ENCODE peak calls at places on chromosome 18, in four cellular contexts. Q, T, D and C are unnamed samples.

GRCh38 chr18:21191596-21192307 is 50.3 kb upstream of the GREB1L start:
- DNase-seq in T (peak; percentile 27), D (peak; percentile 11), Q (no peak), C (no peak)

GRCh38 chr18:39462436-39462835 is 1896.8 kb upstream of the CELF4 start:
- DNase-seq in D (no peak), Q (no peak), T (no peak), C (no peak)

GRCh38 chr18:74897971-74898657 is 300.4 kb downstream of the ZNF407 start:
- DNase-seq in D (peak; percentile 15), T (peak; percentile 31), Q (no peak), C (no peak)

GRCh38 chr18:76620326-76620813 is 125.3 kb upstream of the ZNF516 start:
- DNase-seq in T (peak; percentile 37), D (no peak), Q (peak; percentile 83), C (peak; percentile 71)

GRCh38 chr18:55844373-55844772 is 256.4 kb upstream of the TCF4 start:
- DNase-seq in D (no peak), Q (no peak), T (no peak), C (no peak)

GRCh38 chr18:41464278-41464677 is 490.8 kb upstream of the PIK3C3 start:
- DNase-seq in D (no peak), Q (no peak), T (no peak), C (no peak)

GRCh38 chr18:3264362-3264761 is 2.4 kb downstream of the MYL12B start:
- DNase-seq in D (no peak), Q (no peak), T (no peak), C (no peak)

GRCh38 chr18:55833543-55833942 is 245.6 kb upstream of the TCF4 start:
- DNase-seq in T (peak; percentile 92), D (peak; percentile 93), Q (no peak), C (no peak)

GRCh38 chr18:79200546-79201268 is 131.5 kb downstream of the ATP9B start:
- DNase-seq in Q (peak; percentile 43), D (no peak), T (no peak), C (no peak)

GRCh38 chr18:68478246-68478645 is 236.7 kb downstream of the TMX3 start:
- DNase-seq in Q (no peak), T (no peak), D (no peak), C (no peak)

GRCh38 chr18:55384551-55385275 is 203.3 kb downstream of the TCF4 start:
- DNase-seq in D (no peak), Q (peak; percentile 44), T (no peak), C (peak; percentile 19)

GRCh38 chr18:7601249-7601620 is 34.1 kb downstream of the PTPRM start:
- DNase-seq in T (no peak), Q (no peak), D (peak; percentile 84), C (no peak)

GRCh38 chr18:24878289-24878688 is 417.9 kb downstream of the HRH4 start:
- DNase-seq in T (peak; percentile 37), D (peak; percentile 49), Q (peak; percentile 16), C (no peak)

GRCh38 chr18:28359177-28359576 is 182.2 kb upstream of the CDH2 start:
- DNase-seq in D (no peak), Q (no peak), T (no peak), C (no peak)

GRCh38 chr18:74242451-74243096 is 49.2 kb downstream of the CYB5A start:
- DNase-seq in T (no peak), Q (no peak), D (no peak), C (no peak)

GRCh38 chr18:78904179-78904531 is 75.5 kb upstream of the SALL3 start:
- DNase-seq in T (no peak), D (no peak), Q (no peak), C (no peak)

GRCh38 chr18:37409870-37410269 is 155.7 kb downstream of the CELF4 start:
- DNase-seq in D (no peak), T (no peak), Q (no peak), C (no peak)

GRCh38 chr18:62763101-62763521 is 47.8 kb downstream of the PHLPP1 start:
- DNase-seq in D (no peak), Q (no peak), T (no peak), C (no peak)

GRCh38 chr18:43665239-43665788 is 388.0 kb upstream of the SYT4 start:
- DNase-seq in T (peak; percentile 59), Q (no peak), D (peak; percentile 72), C (no peak)

GRCh38 chr18:211582-211981 is 53.2 kb downstream of the USP14 start:
- DNase-seq in T (no peak), D (no peak), Q (no peak), C (no peak)

GRCh38 chr18:2716394-2717326 is 61.1 kb downstream of the SMCHD1 start:
- DNase-seq in T (no peak), D (no peak), Q (no peak), C (no peak)

GRCh38 chr18:40852406-40852805 is 1102.6 kb upstream of the PIK3C3 start:
- DNase-seq in Q (no peak), T (no peak), D (no peak), C (no peak)

GRCh38 chr18:6954501-6954900 is 163.1 kb downstream of the LAMA1 start:
- DNase-seq in Q (no peak), T (no peak), D (no peak), C (no peak)

GRCh38 chr18:76806301-76806700 is 16.1 kb upstream of the ZNF236 start:
- DNase-seq in D (no peak), T (no peak), Q (no peak), C (no peak)

GRCh38 chr18:27017901-27018500 is 152.5 kb upstream of the AQP4 start:
- DNase-seq in Q (peak; percentile 8), T (no peak), D (no peak), C (peak; percentile 15)

GRCh38 chr18:67496469-67496868 is 20.1 kb downstream of the DSEL start:
- DNase-seq in D (no peak), T (no peak), Q (no peak), C (no peak)

GRCh38 chr18:4068552-4069158 is 386.5 kb downstream of the DLGAP1 start:
- DNase-seq in D (peak; percentile 22), T (peak; percentile 11), Q (peak; percentile 38), C (peak; percentile 19)

GRCh38 chr18:37564796-37565137 is 831 bp downstream of the CELF4 start:
- DNase-seq in T (no peak), D (peak; percentile 9), Q (peak; percentile 32), C (no peak)

GRCh38 chr18:7562491-7562890 is 4.6 kb upstream of the PTPRM start:
- DNase-seq in D (no peak), Q (no peak), T (no peak), C (no peak)

GRCh38 chr18:42614619-42615293 is 500.7 kb downstream of the RIT2 start:
- DNase-seq in Q (no peak), T (no peak), D (no peak), C (no peak)

GRCh38 chr18:13137939-13138821 is 80.4 kb upstream of the LDLRAD4 start:
- DNase-seq in T (no peak), Q (peak; percentile 92), D (no peak), C (peak; percentile 89)

GRCh38 chr18:43601432-43601831 is 324.1 kb upstream of the SYT4 start:
- DNase-seq in T (no peak), D (no peak), Q (no peak), C (no peak)

GRCh38 chr18:3062798-3063563 is 50.0 kb upstream of the LPIN2 start:
- DNase-seq in T (no peak), D (no peak), Q (peak; percentile 49), C (peak; percentile 54)

DNA sequence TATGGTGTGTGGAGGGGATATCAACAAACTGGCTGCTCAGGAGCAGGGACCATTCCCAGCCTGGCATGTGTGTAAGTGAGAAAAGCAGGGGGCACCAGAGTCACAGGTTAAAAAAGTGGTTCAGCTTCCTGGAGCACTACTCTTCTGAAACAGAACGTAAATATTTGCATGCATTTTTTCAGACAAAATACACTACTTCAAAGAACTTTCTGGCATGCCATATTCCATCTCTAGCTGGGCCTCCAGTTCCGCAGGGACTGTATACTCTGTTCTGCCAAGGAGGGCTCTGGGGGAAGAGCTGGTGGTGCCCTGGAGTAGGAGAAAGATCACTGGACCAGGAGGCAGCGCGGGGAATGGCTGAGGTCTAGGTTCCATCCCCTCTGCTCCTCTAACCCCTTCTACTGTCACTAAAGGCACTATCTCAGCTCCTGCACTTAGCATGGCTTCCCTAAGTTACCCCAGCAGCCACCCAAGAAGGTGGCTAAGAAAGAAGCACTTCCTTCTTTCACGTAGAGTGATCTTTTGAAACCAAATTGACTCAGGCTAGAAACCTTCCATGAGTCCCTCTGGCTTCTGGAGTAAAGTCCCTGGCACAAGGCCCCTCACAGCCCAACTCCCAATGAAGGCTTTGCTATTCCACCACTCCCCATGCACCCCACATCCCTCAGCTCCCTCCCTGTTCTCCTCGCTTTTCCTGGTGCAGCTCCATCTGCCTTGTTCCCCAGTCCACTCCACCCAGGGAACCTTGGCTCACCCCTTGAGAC is 57.6 kb upstream of the CABLES1 start:
- DNase-seq in Q (no peak), T (no peak), D (no peak), C (no peak)
- TF ChIP-seq CTCF in Q (no peak), T (no peak), D (peak; percentile 26), C (no peak)

GRCh38 chr18:48540329-48541025 is 1.6 kb downstream of the CTIF start:
- DNase-seq in D (no peak), T (no peak), Q (peak; percentile 82), C (peak; percentile 68)
- TF ChIP-seq CTCF in D (peak; percentile 25), T (peak; percentile 32), Q (no peak), C (peak; percentile 26)

GRCh38 chr18:10006261-10006903 is 92.6 kb downstream of the VAPA start:
- DNase-seq in Q (no peak), T (no peak), D (peak; percentile 20), C (peak; percentile 33)
- TF ChIP-seq CTCF in Q (no peak), T (peak; percentile 42), D (peak; percentile 27), C (peak; percentile 20)

GRCh38 chr18:52995875-52996274 is 655.9 kb downstream of the DCC start:
- DNase-seq in T (no peak), Q (no peak), D (no peak), C (no peak)

GRCh38 chr18:52992041-52992440 is 652.0 kb downstream of the DCC start:
- DNase-seq in T (no peak), Q (no peak), D (no peak), C (no peak)

DNA sequence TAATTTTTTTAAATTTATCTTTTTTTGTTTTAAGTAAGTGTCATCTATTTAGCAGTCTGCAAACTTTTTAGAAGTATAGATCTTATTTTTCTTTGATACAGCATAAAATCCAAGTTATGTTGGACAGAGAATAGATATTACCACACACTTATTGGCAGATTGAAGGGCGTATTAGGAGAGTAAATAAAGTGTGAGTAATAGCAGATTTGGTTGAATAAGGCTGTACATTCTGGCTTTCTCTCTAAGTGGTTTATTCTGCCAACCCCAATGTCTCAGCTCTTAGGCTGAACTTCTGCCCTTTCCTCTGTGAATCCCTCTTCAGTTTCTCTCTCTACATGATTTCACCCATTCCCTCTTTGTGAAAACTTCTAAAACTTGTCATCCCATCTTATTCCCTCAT is 651.2 kb downstream of the DCC start:
- DNase-seq in Q (no peak), T (no peak), D (no peak), C (no peak)
- TF ChIP-seq CTCF in Q (no peak), T (no peak), D (no peak), C (no peak)